ENCODE peak calls at places on chromosomes 4 and X, in four cellular contexts. E is K562, A is GM12878, V is HepG2. I is an unnamed sample.

GRCh38 chr4:123806057-123806456 is 409.5 kb downstream of the SPRY1 start:
- DNase-seq in E (no peak), A (no peak), V (no peak), I (no peak)

GRCh38 chr4:130747842-130748241 is 1651.9 kb downstream of the C4orf33 start:
- DNase-seq in E (no peak), A (no peak), V (no peak), I (peak; percentile 1)

GRCh38 chr4:108425988-108426387 is 194.4 kb upstream of the RPL34 start:
- DNase-seq in E (no peak), A (no peak), V (no peak), I (no peak)

GRCh38 chrX:114162068-114162735 is 421.7 kb upstream of the HTR2C start:
- DNase-seq in E (peak; percentile 21), A (no peak), V (peak; percentile 0), I (no peak)

GRCh38 chr4:156888762-156889161 is 82.8 kb downstream of the PDGFC start:
- DNase-seq in E (no peak), A (no peak), V (no peak), I (no peak)

GRCh38 chr4:36351082-36351666 is 69.8 kb downstream of the DTHD1 start:
- DNase-seq in E (peak; percentile 17), A (peak; percentile 37), V (peak; percentile 19), I (peak; percentile 36)

GRCh38 chr4:119478446-119479179 is 150.0 kb downstream of the PDE5A start:
- DNase-seq in E (no peak), A (no peak), V (peak; percentile 55), I (no peak)

GRCh38 chrX:30304866-30305265 is 4.3 kb downstream of the NR0B1 start:
- DNase-seq in E (no peak), A (no peak), V (no peak), I (no peak)

GRCh38 chr4:53962516-53963225 is 101.7 kb downstream of the CHIC2 start:
- DNase-seq in E (no peak), A (no peak), V (no peak), I (no peak)

GRCh38 chr4:171924761-171925376 is 111.7 kb downstream of the GALNTL6 start:
- DNase-seq in E (no peak), A (no peak), V (no peak), I (no peak)

GRCh38 chr4:150875367-150875766 is 139.7 kb downstream of the LRBA start:
- DNase-seq in E (no peak), A (no peak), V (no peak), I (no peak)

GRCh38 chrX:132612990-132613564 is 124.2 kb upstream of the MBNL3 start:
- DNase-seq in E (peak; percentile 21), A (no peak), V (no peak), I (peak; percentile 12)

GRCh38 chr4:38387348-38387747 is 276.7 kb upstream of the KLF3 start:
- DNase-seq in E (peak; percentile 35), A (no peak), V (peak; percentile 50), I (no peak)

GRCh38 chr4:30181918-30182317 is 538.3 kb upstream of the PCDH7 start:
- DNase-seq in E (no peak), A (no peak), V (no peak), I (no peak)

GRCh38 chrX:9195199-9195880 is 161.4 kb upstream of the FAM9B start:
- DNase-seq in E (no peak), A (no peak), V (no peak), I (no peak)

GRCh38 chrX:70970482-70970999 is 39.6 kb upstream of the SLC7A3 start:
- DNase-seq in E (peak; percentile 24), A (no peak), V (peak; percentile 4), I (no peak)

GRCh38 chrX:55008571-55009358 is 8.6 kb downstream of the APEX2 start:
- DNase-seq in E (no peak), A (no peak), V (no peak), I (peak; percentile 12)

GRCh38 chr4:158015241-158015640 is 157.6 kb downstream of the GASK1B start:
- DNase-seq in E (no peak), A (no peak), V (no peak), I (no peak)

GRCh38 chr4:88897180-88897579 is 159.8 kb downstream of the FAM13A start:
- DNase-seq in E (no peak), A (no peak), V (no peak), I (no peak)

GRCh38 chr4:3199661-3200422 is 49.1 kb upstream of the MSANTD1 start:
- DNase-seq in E (no peak), A (no peak), V (no peak), I (no peak)

GRCh38 chrX:96551320-96551872 is 133.2 kb upstream of the DIAPH2 start:
- DNase-seq in E (no peak), A (no peak), V (no peak), I (no peak)

GRCh38 chrX:106999002-106999975 is 723 bp downstream of the MORC4 start:
- DNase-seq in E (peak; percentile 3), A (no peak), V (peak; percentile 28), I (peak; percentile 22)

GRCh38 chr4:151228196-151229119 is 48.5 kb upstream of the PRSS48 start:
- DNase-seq in E (no peak), A (no peak), V (no peak), I (no peak)

GRCh38 chrX:78119521-78120227 is 15.6 kb downstream of the PGK1 start:
- DNase-seq in E (no peak), A (no peak), V (no peak), I (no peak)

GRCh38 chr4:94762326-94762725 is 4.6 kb downstream of the BMPR1B start:
- DNase-seq in E (no peak), A (no peak), V (no peak), I (no peak)

GRCh38 chr4:174136013-174136412 is 147.5 kb downstream of the FBXO8 start:
- DNase-seq in E (no peak), A (no peak), V (no peak), I (no peak)

GRCh38 chrX:38028300-38028699 is 21.9 kb downstream of the SYTL5 start:
- DNase-seq in E (no peak), A (no peak), V (no peak), I (no peak)

GRCh38 chr4:77009511-77010120 is 60.1 kb downstream of the SEPTIN11 start:
- DNase-seq in E (no peak), A (no peak), V (no peak), I (no peak)

GRCh38 chrX:38342853-38343778 is 9.3 kb upstream of the OTC start:
- DNase-seq in E (no peak), A (no peak), V (peak; percentile 97), I (no peak)

GRCh38 chrX:41027388-41027787 is 57.9 kb upstream of the USP9X start:
- DNase-seq in E (no peak), A (no peak), V (no peak), I (no peak)

GRCh38 chr4:23818097-23818648 is 71.7 kb downstream of the PPARGC1A start:
- DNase-seq in E (no peak), A (no peak), V (no peak), I (no peak)

GRCh38 chr4:152700151-152700550 is 20.4 kb upstream of the TMEM154 start:
- DNase-seq in E (no peak), A (no peak), V (no peak), I (no peak)

GRCh38 chr4:8913858-8914460 is 42.3 kb upstream of the HMX1 start:
- DNase-seq in E (peak; percentile 1), A (no peak), V (no peak), I (no peak)

GRCh38 chrX:120111611-120112010 is 4.1 kb downstream of the RHOXF1 start:
- DNase-seq in E (no peak), A (no peak), V (no peak), I (no peak)

GRCh38 chr4:7287918-7288280 is 95.6 kb downstream of the SORCS2 start:
- DNase-seq in E (no peak), A (no peak), V (no peak), I (no peak)

GRCh38 chr4:8258813-8259212 is 10.7 kb upstream of the HTRA3 start:
- DNase-seq in E (no peak), A (no peak), V (no peak), I (no peak)

GRCh38 chr4:28279249-28279648 is 1418.6 kb downstream of the STIM2 start:
- DNase-seq in E (no peak), A (no peak), V (no peak), I (no peak)

GRCh38 chrX:72062890-72063289 is 68.8 kb downstream of the RTL5 start:
- DNase-seq in E (no peak), A (no peak), V (no peak), I (no peak)

DNA sequence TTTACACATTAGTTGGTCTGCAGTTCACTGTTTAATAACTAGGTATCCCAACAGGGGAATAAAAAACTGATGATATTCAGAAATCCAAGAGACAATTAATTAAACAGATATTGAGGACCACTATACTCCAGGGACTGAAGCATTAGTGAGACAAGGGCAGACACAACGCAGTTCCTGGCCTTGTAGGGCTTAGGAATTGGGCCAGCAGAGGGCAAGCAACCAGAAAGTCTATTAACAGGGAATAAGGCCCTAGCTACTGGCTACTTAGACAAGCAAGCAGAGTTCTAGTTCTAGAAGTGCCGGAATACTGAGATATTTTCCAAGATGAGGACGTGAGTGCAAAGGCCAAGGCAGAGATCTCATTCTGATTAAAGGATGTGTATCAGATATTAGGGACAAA is 58.6 kb upstream of the ADGRA3 start:
- DNase-seq in E (no peak), A (no peak), V (no peak), I (no peak)
- TF ChIP-seq ZBTB33 in E (no peak), A (no peak), V (no peak), I (no peak)

GRCh38 chr4:74424111-74424510 is 20.8 kb upstream of the AREG start:
- DNase-seq in E (no peak), A (no peak), V (no peak), I (no peak)

GRCh38 chr4:74428278-74428677 is 16.7 kb upstream of the AREG start:
- DNase-seq in E (no peak), A (no peak), V (no peak), I (no peak)

GRCh38 chr4:74423101-74423500 is 21.8 kb upstream of the AREG start:
- DNase-seq in E (peak; percentile 20), A (no peak), V (no peak), I (no peak)

GRCh38 chr4:74431113-74431826 is 13.7 kb upstream of the AREG start:
- DNase-seq in E (no peak), A (peak; percentile 23), V (no peak), I (no peak)

DNA sequence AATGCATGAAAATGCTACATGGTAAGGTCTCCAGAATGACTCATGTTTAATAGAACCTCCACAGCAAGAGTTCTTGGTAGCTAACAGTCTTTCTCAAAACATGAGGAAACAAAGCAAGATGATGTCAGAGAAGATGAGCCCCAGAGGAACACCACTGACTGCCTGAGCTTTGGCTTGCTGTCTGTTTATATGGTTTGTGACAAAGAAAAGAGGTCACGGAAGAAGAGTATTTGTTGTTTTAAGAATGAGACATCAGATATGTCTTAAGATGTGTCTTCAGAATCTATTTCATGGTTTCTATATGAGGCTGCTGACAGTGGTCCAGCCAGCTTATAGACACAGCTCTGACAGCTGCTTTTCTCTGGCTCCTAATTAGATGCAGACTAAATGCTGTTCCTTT is 18.8 kb upstream of the AREG start:
- DNase-seq in E (no peak), A (no peak), V (no peak), I (no peak)
- TF ChIP-seq ZBTB33 in E (no peak), A (no peak), V (no peak), I (no peak)

DNA sequence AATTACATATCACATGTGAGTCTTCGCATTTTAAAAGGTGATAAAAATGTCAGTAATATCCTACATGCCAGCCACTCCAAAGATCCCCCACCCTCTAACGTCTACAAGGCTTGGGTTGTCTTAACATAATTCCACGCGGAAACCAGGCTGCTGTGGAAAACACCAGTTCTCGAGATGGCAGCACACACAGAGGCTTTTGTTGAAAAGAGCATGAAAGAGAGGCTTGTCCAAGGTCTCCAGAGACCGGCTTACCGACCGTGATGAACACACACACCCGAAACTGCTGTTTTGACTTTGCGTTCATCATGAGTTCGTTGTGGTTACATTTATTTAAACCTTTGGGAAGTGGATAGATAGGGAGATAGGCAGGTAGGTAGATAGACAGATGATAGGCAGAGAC is 87.9 kb downstream of the CRLF2 start:
- DNase-seq in E (no peak), A (no peak), V (no peak), I (no peak)
- TF ChIP-seq ZBTB33 in E (no peak), A (no peak), V (no peak), I (no peak)

GRCh38 chr4:100486496-100486895 is 31.3 kb downstream of the EMCN start:
- DNase-seq in E (no peak), A (no peak), V (no peak), I (no peak)
- TF ChIP-seq ZBTB33 in E (no peak), A (no peak), V (no peak), I (no peak)

I was measured in HCT116.